ENCODE peak calls at places on chromosomes 6 and 20, in four cellular contexts. One of them, this sample, is unnamed.

GRCh38 chr6:68326762-68327161 is 308.3 kb upstream of the ADGRB3 start:
- DNase-seq in T-cell: no peak
- DNase-seq in iPS-NIHi11: no peak
- DNase-seq in T follicular helper cell: no peak
- DNase-seq in this sample: no peak

GRCh38 chr6:116461563-116462507 is 660 bp downstream of the CALHM6 start:
- DNase-seq in T follicular helper cell: peak
- DNase-seq in iPS-NIHi11: peak
- DNase-seq in T-cell: peak
- DNase-seq in this sample: peak

GRCh38 chr6:6534399-6534798 is 54.1 kb upstream of the LY86 start:
- DNase-seq in iPS-NIHi11: no peak
- DNase-seq in T-cell: no peak
- DNase-seq in T follicular helper cell: no peak
- DNase-seq in this sample: no peak

GRCh38 chr20:63751471-63752271 is 12.1 kb downstream of the SLC2A4RG start:
- DNase-seq in T-cell: no peak
- DNase-seq in iPS-NIHi11: peak
- DNase-seq in T follicular helper cell: no peak
- DNase-seq in this sample: no peak

GRCh38 chr20:9515761-9516657 is 1.6 kb downstream of the LAMP5 start:
- DNase-seq in iPS-NIHi11: peak
- DNase-seq in T follicular helper cell: no peak
- DNase-seq in T-cell: no peak
- DNase-seq in this sample: no peak

GRCh38 chr20:63097336-63097831 is 90.6 kb upstream of the BHLHE23 start:
- DNase-seq in T follicular helper cell: no peak
- DNase-seq in iPS-NIHi11: peak
- DNase-seq in T-cell: no peak
- DNase-seq in this sample: no peak

GRCh38 chr6:131979515-131980337 is 28.6 kb upstream of the CCN2 start:
- DNase-seq in T follicular helper cell: no peak
- DNase-seq in iPS-NIHi11: no peak
- DNase-seq in T-cell: no peak
- DNase-seq in this sample: no peak

GRCh38 chr6:157597461-157598312 is 216.7 kb downstream of the ZDHHC14 start:
- DNase-seq in T-cell: peak
- DNase-seq in T follicular helper cell: no peak
- DNase-seq in iPS-NIHi11: peak
- DNase-seq in this sample: no peak

GRCh38 chr6:154668156-154668555 is 65.1 kb upstream of the SCAF8 start:
- DNase-seq in T follicular helper cell: no peak
- DNase-seq in T-cell: no peak
- DNase-seq in iPS-NIHi11: no peak
- DNase-seq in this sample: no peak

GRCh38 chr6:39906318-39906761 is 27.9 kb downstream of the MOCS1 start:
- DNase-seq in iPS-NIHi11: no peak
- DNase-seq in T follicular helper cell: no peak
- DNase-seq in T-cell: no peak
- DNase-seq in this sample: no peak

GRCh38 chr6:42441661-42442081 is 10.1 kb downstream of the TRERF1 start:
- DNase-seq in T-cell: no peak
- DNase-seq in iPS-NIHi11: peak
- DNase-seq in T follicular helper cell: no peak
- DNase-seq in this sample: no peak

GRCh38 chr20:11271920-11272594 is 598.3 kb upstream of the JAG1 start:
- DNase-seq in T-cell: no peak
- DNase-seq in T follicular helper cell: no peak
- DNase-seq in iPS-NIHi11: no peak
- DNase-seq in this sample: no peak

GRCh38 chr6:69339163-69339550 is 457.7 kb downstream of the LMBRD1 start:
- DNase-seq in iPS-NIHi11: no peak
- DNase-seq in T follicular helper cell: no peak
- DNase-seq in T-cell: no peak
- DNase-seq in this sample: no peak

GRCh38 chr6:32181890-32182529 is 2.0 kb downstream of the AGER start:
- DNase-seq in iPS-NIHi11: no peak
- DNase-seq in T-cell: no peak
- DNase-seq in T follicular helper cell: no peak
- DNase-seq in this sample: no peak

GRCh38 chr6:56484669-56485068 is 158.0 kb downstream of the DST start:
- DNase-seq in iPS-NIHi11: no peak
- DNase-seq in T follicular helper cell: no peak
- DNase-seq in T-cell: no peak
- DNase-seq in this sample: no peak

GRCh38 chr6:37868447-37868825 is 48.9 kb downstream of the ZFAND3 start:
- DNase-seq in T-cell: no peak
- DNase-seq in iPS-NIHi11: no peak
- DNase-seq in T follicular helper cell: no peak
- DNase-seq in this sample: no peak

GRCh38 chr6:15250440-15251168 is 4.7 kb downstream of the JARID2 start:
- DNase-seq in iPS-NIHi11: no peak
- DNase-seq in T-cell: no peak
- DNase-seq in T follicular helper cell: no peak
- DNase-seq in this sample: no peak

GRCh38 chr6:610882-611281 is 46.0 kb downstream of the HUS1B start:
- DNase-seq in T-cell: no peak
- DNase-seq in T follicular helper cell: no peak
- DNase-seq in iPS-NIHi11: no peak
- DNase-seq in this sample: no peak

GRCh38 chr6:98525860-98526259 is 308.5 kb upstream of the POU3F2 start:
- DNase-seq in T follicular helper cell: no peak
- DNase-seq in iPS-NIHi11: peak
- DNase-seq in T-cell: no peak
- DNase-seq in this sample: no peak

GRCh38 chr6:30743099-30744053 is 889 bp upstream of the FLOT1 start:
- DNase-seq in T follicular helper cell: no peak
- DNase-seq in T-cell: no peak
- DNase-seq in iPS-NIHi11: no peak
- DNase-seq in this sample: peak

GRCh38 chr20:2585811-2586210 is 49.4 kb downstream of the TMC2 start:
- DNase-seq in T follicular helper cell: no peak
- DNase-seq in T-cell: no peak
- DNase-seq in iPS-NIHi11: no peak
- DNase-seq in this sample: no peak

This sample was measured in central memory CD4-positive, alpha-beta T cell.